ENCODE peak calls at places on chromosomes 1 and 21, in eight cellular contexts. R is activated T-cell treated with anti-CD3 and anti-CD28 coated beads for 1 hour; D is left lung; M is CD8-positive, alpha-beta T cell; A is RCC 7860; P is fibroblast of pulmonary artery; T is retina; N is cardiac muscle cell. H is an unnamed sample.

GRCh38 chr1:4586611-4587010 is 67.8 kb upstream of the AJAP1 start:
- DNase-seq in M (no peak), N (no peak), D (no peak), R (no peak), T (no peak), P (no peak), A (no peak), H (no peak)

GRCh38 chr1:78408830-78409229 is 81.9 kb upstream of the PTGFR start:
- DNase-seq in T (no peak), R (no peak), A (no peak), M (no peak), P (no peak), N (no peak), D (no peak), H (no peak)

GRCh38 chr1:54850737-54851136 is 36.3 kb downstream of the DHCR24 start:
- DNase-seq in P (peak), T (no peak), R (no peak), A (peak), D (no peak), M (no peak), N (no peak), H (no peak)

GRCh38 chr1:209260146-209260545 is 323.4 kb upstream of the CAMK1G start:
- DNase-seq in M (no peak), T (no peak), N (no peak), D (no peak), A (no peak), R (no peak), P (peak), H (no peak)

GRCh38 chr1:85047472-85048295 is 616 bp downstream of the MCOLN3 start:
- DNase-seq in T (peak), D (peak), A (no peak), M (no peak), P (peak), N (no peak), R (no peak), H (no peak)

GRCh38 chr1:27884182-27884954 is 12.0 kb downstream of the THEMIS2 start:
- DNase-seq in A (peak), D (peak), P (no peak), R (no peak), M (no peak), T (no peak), N (no peak), H (no peak)

GRCh38 chr1:200409203-200409760 is 554 bp downstream of the ZNF281 start:
- DNase-seq in D (peak), P (peak), N (peak), T (no peak), A (no peak), M (peak), R (peak), H (peak)

GRCh38 chr1:19863804-19864203 is 18.4 kb upstream of the OTUD3 start:
- DNase-seq in R (no peak), P (peak), M (no peak), A (no peak), D (no peak), N (no peak), T (no peak), H (no peak)

GRCh38 chr21:39318091-39318959 is 4.9 kb upstream of the BRWD1 start:
- DNase-seq in M (no peak), P (no peak), A (no peak), T (no peak), N (no peak), D (no peak), R (no peak), H (no peak)

GRCh38 chr1:194233069-194233468 is 1046.7 kb upstream of the B3GALT2 start:
- DNase-seq in P (no peak), T (no peak), N (no peak), M (no peak), R (no peak), D (no peak), A (no peak), H (no peak)

GRCh38 chr1:27145934-27146354 is 9.0 kb downstream of the SLC9A1 start:
- DNase-seq in R (no peak), M (no peak), D (no peak), T (no peak), P (peak), N (no peak), A (peak), H (no peak)

GRCh38 chr1:187734427-187734826 is 905.7 kb downstream of the PLA2G4A start:
- DNase-seq in A (peak), T (no peak), D (peak), R (no peak), M (no peak), P (no peak), N (no peak), H (no peak)

GRCh38 chr1:85656256-85656655 is 52.0 kb downstream of the ZNHIT6 start:
- DNase-seq in T (no peak), A (no peak), M (no peak), D (no peak), R (no peak), P (peak), N (no peak), H (no peak)

GRCh38 chr1:147622731-147623130 is 47.6 kb downstream of the ACP6 start:
- DNase-seq in D (no peak), A (no peak), N (no peak), T (no peak), R (no peak), M (no peak), P (no peak), H (no peak)

GRCh38 chr1:21655748-21656147 is 13.4 kb downstream of the RAP1GAP start:
- DNase-seq in N (no peak), R (no peak), T (no peak), D (no peak), M (no peak), A (peak), P (no peak), H (no peak)

GRCh38 chr1:82517586-82517985 is 716.9 kb downstream of the ADGRL2 start:
- DNase-seq in N (peak), P (peak), R (no peak), D (no peak), T (peak), A (no peak), M (no peak), H (no peak)

GRCh38 chr1:54271341-54271740 is 71.4 kb downstream of the MRPL37 start:
- DNase-seq in T (no peak), A (no peak), R (no peak), N (no peak), P (no peak), M (no peak), D (peak), H (no peak)

GRCh38 chr1:29426701-29427279 is 190.5 kb downstream of the PTPRU start:
- DNase-seq in N (no peak), P (no peak), T (no peak), M (no peak), D (no peak), R (no peak), A (no peak), H (no peak)

GRCh38 chr1:88612783-88613182 is 71.3 kb upstream of the PKN2 start:
- DNase-seq in D (no peak), N (no peak), A (peak), R (no peak), M (no peak), T (no peak), P (no peak), H (no peak)

GRCh38 chr1:117077267-117077666 is 17.1 kb downstream of the TTF2 start:
- DNase-seq in A (peak), T (no peak), N (no peak), M (no peak), D (no peak), R (no peak), P (peak), H (no peak)

GRCh38 chr1:235336903-235337302 is 8.5 kb downstream of the GGPS1 start:
- DNase-seq in R (no peak), T (no peak), D (no peak), A (no peak), N (no peak), P (no peak), M (no peak), H (peak)

GRCh38 chr1:227134686-227135314 is 183.5 kb downstream of the CDC42BPA start:
- DNase-seq in D (no peak), M (no peak), T (no peak), N (no peak), R (no peak), P (peak), A (no peak), H (no peak)

GRCh38 chr1:159916240-159917051 is 8.9 kb downstream of the TAGLN2 start:
- DNase-seq in M (no peak), N (no peak), T (peak), P (peak), D (no peak), R (no peak), A (peak), H (no peak)

GRCh38 chr1:40649592-40649930 is 15.9 kb downstream of the RIMS3 start:
- DNase-seq in D (no peak), N (no peak), A (no peak), P (no peak), M (no peak), R (no peak), T (peak), H (no peak)

H was measured in T follicular helper cell.